ENCODE peak calls at places on chromosomes 13 and 19, in seven cellular contexts. One of them, this sample, is unnamed.

GRCh38 chr19:1450735-1451669 is 1.1 kb downstream of the APC2 start:
- DNase-seq in fibroblast of the aortic adventitia: no peak
- DNase-seq in frontal cortex: no peak
- DNase-seq in Calu3: no peak
- DNase-seq in HT-29: no peak
- DNase-seq in cardiac muscle cell: no peak
- DNase-seq in GM20000: no peak
- DNase-seq in this sample: no peak

GRCh38 chr19:43624933-43625332 is 5.5 kb upstream of the ZNF428 start:
- DNase-seq in frontal cortex: no peak
- DNase-seq in GM20000: peak; percentile 88
- DNase-seq in Calu3: no peak
- DNase-seq in fibroblast of the aortic adventitia: no peak
- DNase-seq in cardiac muscle cell: peak; percentile 62
- DNase-seq in HT-29: peak; percentile 96
- DNase-seq in this sample: peak; percentile 88

GRCh38 chr19:50482271-50482855 is 5.7 kb upstream of the GARIN5A start:
- DNase-seq in frontal cortex: no peak
- DNase-seq in HT-29: no peak
- DNase-seq in GM20000: no peak
- DNase-seq in fibroblast of the aortic adventitia: no peak
- DNase-seq in Calu3: no peak
- DNase-seq in cardiac muscle cell: no peak
- DNase-seq in this sample: no peak

GRCh38 chr13:29456419-29456818 is 139.1 kb downstream of the SLC7A1 start:
- DNase-seq in fibroblast of the aortic adventitia: no peak
- DNase-seq in frontal cortex: no peak
- DNase-seq in Calu3: no peak
- DNase-seq in cardiac muscle cell: no peak
- DNase-seq in HT-29: no peak
- DNase-seq in GM20000: no peak
- DNase-seq in this sample: no peak

GRCh38 chr13:62210951-62211350 is 795.3 kb upstream of the PCDH20 start:
- DNase-seq in GM20000: no peak
- DNase-seq in frontal cortex: no peak
- DNase-seq in fibroblast of the aortic adventitia: no peak
- DNase-seq in cardiac muscle cell: no peak
- DNase-seq in HT-29: no peak
- DNase-seq in Calu3: no peak
- DNase-seq in this sample: no peak

GRCh38 chr19:37654525-37654832 is 786 bp downstream of the ZFP30 start:
- DNase-seq in cardiac muscle cell: peak; percentile 62
- DNase-seq in frontal cortex: no peak
- DNase-seq in fibroblast of the aortic adventitia: peak; percentile 35
- DNase-seq in Calu3: no peak
- DNase-seq in HT-29: no peak
- DNase-seq in GM20000: no peak
- DNase-seq in this sample: peak; percentile 36

GRCh38 chr13:51520524-51520923 is 63.7 kb upstream of the WDFY2 start:
- DNase-seq in HT-29: no peak
- DNase-seq in cardiac muscle cell: no peak
- DNase-seq in Calu3: no peak
- DNase-seq in GM20000: no peak
- DNase-seq in fibroblast of the aortic adventitia: peak; percentile 77
- DNase-seq in frontal cortex: no peak
- DNase-seq in this sample: no peak

GRCh38 chr19:4707956-4708650 is 15.5 kb downstream of the DPP9 start:
- DNase-seq in GM20000: no peak
- DNase-seq in fibroblast of the aortic adventitia: peak; percentile 41
- DNase-seq in cardiac muscle cell: no peak
- DNase-seq in HT-29: no peak
- DNase-seq in frontal cortex: no peak
- DNase-seq in Calu3: no peak
- DNase-seq in this sample: no peak

GRCh38 chr19:47094557-47095517 is 18.7 kb downstream of the ZC3H4 start:
- DNase-seq in fibroblast of the aortic adventitia: no peak
- DNase-seq in HT-29: peak; percentile 84
- DNase-seq in frontal cortex: no peak
- DNase-seq in GM20000: peak; percentile 52
- DNase-seq in cardiac muscle cell: no peak
- DNase-seq in Calu3: peak; percentile 36
- DNase-seq in this sample: peak; percentile 53

GRCh38 chr19:40356681-40357595 is 8.4 kb downstream of the PLD3 start:
- DNase-seq in fibroblast of the aortic adventitia: peak; percentile 13
- DNase-seq in cardiac muscle cell: no peak
- DNase-seq in Calu3: no peak
- DNase-seq in GM20000: no peak
- DNase-seq in HT-29: no peak
- DNase-seq in frontal cortex: no peak
- DNase-seq in this sample: no peak

GRCh38 chr13:46571189-46571901 is 18.4 kb downstream of the LRCH1 start:
- DNase-seq in fibroblast of the aortic adventitia: peak; percentile 72
- DNase-seq in frontal cortex: no peak
- DNase-seq in Calu3: no peak
- DNase-seq in HT-29: no peak
- DNase-seq in cardiac muscle cell: no peak
- DNase-seq in GM20000: no peak
- DNase-seq in this sample: no peak

GRCh38 chr13:78649997-78650724 is 8.8 kb downstream of the OBI1 start:
- DNase-seq in cardiac muscle cell: no peak
- DNase-seq in frontal cortex: no peak
- DNase-seq in HT-29: no peak
- DNase-seq in GM20000: no peak
- DNase-seq in Calu3: no peak
- DNase-seq in fibroblast of the aortic adventitia: no peak
- DNase-seq in this sample: no peak

GRCh38 chr13:19838726-19839342 is 24.6 kb downstream of the ZMYM5 start:
- DNase-seq in Calu3: no peak
- DNase-seq in GM20000: no peak
- DNase-seq in HT-29: no peak
- DNase-seq in frontal cortex: no peak
- DNase-seq in cardiac muscle cell: no peak
- DNase-seq in fibroblast of the aortic adventitia: peak; percentile 89
- DNase-seq in this sample: no peak

GRCh38 chr19:58002384-58003152 is at the start of gene ZNF606:
- DNase-seq in HT-29: no peak
- DNase-seq in frontal cortex: peak; percentile 93
- DNase-seq in fibroblast of the aortic adventitia: peak; percentile 80
- DNase-seq in cardiac muscle cell: peak; percentile 93
- DNase-seq in Calu3: peak; percentile 92
- DNase-seq in GM20000: peak; percentile 97
- DNase-seq in this sample: peak; percentile 83

GRCh38 chr13:46478641-46479040 is 74.3 kb upstream of the LRCH1 start:
- DNase-seq in frontal cortex: no peak
- DNase-seq in HT-29: no peak
- DNase-seq in fibroblast of the aortic adventitia: peak; percentile 16
- DNase-seq in GM20000: no peak
- DNase-seq in cardiac muscle cell: no peak
- DNase-seq in Calu3: no peak
- DNase-seq in this sample: no peak

GRCh38 chr19:45791744-45792481 is 732 bp downstream of the DMWD start:
- DNase-seq in cardiac muscle cell: no peak
- DNase-seq in frontal cortex: no peak
- DNase-seq in HT-29: no peak
- DNase-seq in Calu3: no peak
- DNase-seq in fibroblast of the aortic adventitia: no peak
- DNase-seq in GM20000: peak; percentile 27
- DNase-seq in this sample: no peak

GRCh38 chr19:1104452-1105216 is 840 bp downstream of the GPX4 start:
- DNase-seq in cardiac muscle cell: peak; percentile 90
- DNase-seq in GM20000: peak; percentile 93
- DNase-seq in HT-29: peak; percentile 71
- DNase-seq in frontal cortex: peak; percentile 93
- DNase-seq in fibroblast of the aortic adventitia: peak; percentile 72
- DNase-seq in Calu3: peak; percentile 78
- DNase-seq in this sample: peak; percentile 81

GRCh38 chr19:1453525-1454371 is 3.8 kb downstream of the APC2 start:
- DNase-seq in GM20000: no peak
- DNase-seq in fibroblast of the aortic adventitia: no peak
- DNase-seq in Calu3: no peak
- DNase-seq in cardiac muscle cell: peak; percentile 36
- DNase-seq in HT-29: peak; percentile 31
- DNase-seq in frontal cortex: peak; percentile 84
- DNase-seq in this sample: no peak

GRCh38 chr13:31090096-31090495 is 71.6 kb downstream of the HSPH1 start:
- DNase-seq in cardiac muscle cell: no peak
- DNase-seq in Calu3: no peak
- DNase-seq in HT-29: no peak
- DNase-seq in fibroblast of the aortic adventitia: no peak
- DNase-seq in frontal cortex: no peak
- DNase-seq in GM20000: no peak
- DNase-seq in this sample: no peak

GRCh38 chr13:73215807-73216206 is 157.0 kb downstream of the KLF5 start:
- DNase-seq in fibroblast of the aortic adventitia: peak; percentile 19
- DNase-seq in cardiac muscle cell: no peak
- DNase-seq in Calu3: peak; percentile 55
- DNase-seq in GM20000: no peak
- DNase-seq in HT-29: peak; percentile 94
- DNase-seq in frontal cortex: no peak
- DNase-seq in this sample: no peak

GRCh38 chr19:41691268-41691970 is 3.3 kb upstream of the CEACAM7 start:
- DNase-seq in fibroblast of the aortic adventitia: no peak
- DNase-seq in cardiac muscle cell: no peak
- DNase-seq in frontal cortex: no peak
- DNase-seq in GM20000: peak; percentile 34
- DNase-seq in Calu3: peak; percentile 77
- DNase-seq in HT-29: peak; percentile 79
- DNase-seq in this sample: no peak

GRCh38 chr13:52651880-52652169 is 811 bp upstream of the SUGT1 start:
- DNase-seq in GM20000: no peak
- DNase-seq in HT-29: no peak
- DNase-seq in fibroblast of the aortic adventitia: no peak
- DNase-seq in cardiac muscle cell: no peak
- DNase-seq in frontal cortex: no peak
- DNase-seq in Calu3: no peak
- DNase-seq in this sample: no peak

This sample was measured in naive thymus-derived CD8-positive, alpha-beta T cell.